ENCODE peak calls at places on chromosomes 11 and 22, in seven cellular contexts. Z is bronchial epithelial cell; X is tibial nerve; F is CD4-positive, CD25-positive, alpha-beta regulatory T cell; V is lower lobe of right lung; J is heart right ventricle; C is lung. R is an unnamed sample. For H3K36me3, the result is how much of the 10 kb centered on the place peaks cover.

GRCh38 chr11:46457659-46458058 is 66.1 kb upstream of the CHRM4 start:
- DNase-seq in C (peak), Z (peak), V (peak), J (no peak), F (no peak), X (no peak), R (no peak)

GRCh38 chr11:66677599-66678375 is at the start of gene RBM4B:
- DNase-seq in X (peak), J (peak), F (peak), V (peak), C (peak), Z (peak), R (peak)

GRCh38 chr11:95512177-95512576 is 277.4 kb downstream of the FAM76B start:
- DNase-seq in Z (peak), C (peak), X (no peak), V (no peak), J (no peak), F (no peak), R (no peak)

GRCh38 chr11:34631737-34632104 is 10.8 kb downstream of the EHF start:
- DNase-seq in X (no peak), F (no peak), C (no peak), Z (no peak), V (no peak), J (no peak), R (no peak)

GRCh38 chr22:23682827-23683355 is 7.9 kb upstream of the RGL4 start:
- DNase-seq in Z (no peak), C (no peak), V (no peak), X (no peak), F (no peak), J (no peak), R (no peak)

GRCh38 chr22:29786026-29786425 is 18.9 kb downstream of the UQCR10 start:
- DNase-seq in J (no peak), C (no peak), Z (no peak), V (no peak), F (no peak), X (no peak), R (no peak)

GRCh38 chr11:16861867-16862266 is 123.4 kb downstream of the C11orf58 start:
- DNase-seq in F (no peak), J (no peak), X (no peak), C (no peak), Z (no peak), V (no peak), R (no peak)

GRCh38 chr22:23591203-23591791 is 11.2 kb upstream of the IGLL1 start:
- DNase-seq in X (peak), Z (peak), V (peak), F (peak), J (peak), C (peak), R (peak)

GRCh38 chr22:49368221-49368975 is 459.3 kb downstream of the BRD1 start:
- DNase-seq in V (peak), Z (no peak), X (no peak), F (no peak), J (no peak), C (peak), R (no peak)

GRCh38 chr11:68036717-68037239 is 2.0 kb upstream of the TCIRG1 start:
- DNase-seq in C (peak), V (peak), F (peak), Z (no peak), X (no peak), J (peak), R (no peak)

GRCh38 chr22:37931893-37932389 is 21.5 kb downstream of the C22orf23 start:
- DNase-seq in X (no peak), C (peak), Z (no peak), V (no peak), F (no peak), J (no peak), R (no peak)
- H3K36me3 ChIP-seq in X (under half), C (under half), Z (half or more), V (under half), F (under half), J (under half), R (under half)

DNA sequence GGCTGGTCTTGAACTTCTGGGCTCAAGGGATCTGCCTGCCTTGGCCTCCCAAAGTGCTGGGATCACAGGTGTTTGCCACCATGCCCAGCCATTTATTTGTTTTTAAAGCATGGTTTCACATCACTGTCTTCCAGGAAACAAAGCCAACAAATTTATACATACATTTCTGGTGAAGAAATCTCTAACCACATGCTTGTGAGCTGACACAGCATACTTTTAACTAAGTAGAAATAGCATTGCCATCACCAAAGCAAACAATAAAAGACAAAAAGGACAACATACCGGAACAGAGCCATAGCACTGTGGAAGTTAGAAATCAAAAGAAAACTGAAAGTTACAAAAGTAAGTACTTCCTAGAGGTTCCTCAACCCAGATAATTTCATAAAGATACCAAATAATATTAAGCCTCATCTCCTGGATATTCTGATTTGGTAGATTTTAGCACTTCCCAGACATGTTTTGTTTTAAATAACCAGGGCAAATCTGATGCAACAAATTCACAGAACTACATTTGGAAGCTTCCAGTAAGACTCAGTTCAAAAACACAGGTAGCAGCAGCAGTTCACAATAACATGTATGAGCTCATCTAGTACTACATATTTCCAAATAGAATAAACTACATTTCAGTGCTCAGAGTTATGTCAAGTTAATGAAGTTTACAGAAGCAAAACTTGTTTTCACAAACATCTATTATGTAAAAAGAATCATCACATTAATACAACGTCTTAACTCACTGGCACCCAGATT is 70.6 kb downstream of the RRAS2 start:
- DNase-seq in C (no peak), J (no peak), F (peak), V (no peak), Z (peak), X (no peak), R (no peak)
- H3K36me3 ChIP-seq in C (under half), J (under half), F (under half), V (under half), Z (under half), X (under half), R (under half)

GRCh38 chr22:43975041-43975440 is 19.8 kb downstream of the SAMM50 start:
- DNase-seq in C (no peak), F (no peak), Z (no peak), J (no peak), X (no peak), V (no peak), R (no peak)

GRCh38 chr22:43976861-43977795 is 21.9 kb downstream of the SAMM50 start:
- DNase-seq in V (no peak), C (no peak), F (no peak), X (no peak), Z (no peak), J (no peak), R (no peak)

GRCh38 chr22:43972931-43973330 is 17.7 kb downstream of the SAMM50 start:
- DNase-seq in X (no peak), F (no peak), C (no peak), V (no peak), Z (no peak), J (no peak), R (no peak)

GRCh38 chr22:43971112-43971511 is 15.9 kb downstream of the SAMM50 start:
- DNase-seq in V (no peak), C (no peak), J (no peak), Z (no peak), F (no peak), X (no peak), R (no peak)

GRCh38 chr22:43974028-43974545 is 18.8 kb downstream of the SAMM50 start:
- DNase-seq in C (no peak), J (no peak), X (no peak), F (no peak), V (no peak), Z (no peak), R (no peak)
- H3K36me3 ChIP-seq in C (under half), J (under half), X (under half), F (half or more), V (half or more), Z (under half), R (under half)

GRCh38 chr22:50459443-50460140 is 15.2 kb downstream of the SBF1 start:
- DNase-seq in C (no peak), X (no peak), F (no peak), V (no peak), J (no peak), Z (no peak), R (no peak)
- H3K36me3 ChIP-seq in C (under half), X (half or more), F (half or more), V (half or more), J (under half), Z (half or more), R (half or more)

R was measured in GM06990.